ENCODE peak calls at places on chromosomes 6 and 20, in five cellular contexts. One of them, this sample, is unnamed.

GRCh38 chr6:114159727-114160126 is 183.1 kb downstream of the HS3ST5 start:
- DNase-seq in activated CD4-positive, alpha-beta T cell treated with anti-CD3 and anti-CD28 coated beads for 48 hours: no peak
- DNase-seq in A549: no peak
- DNase-seq in GM13976: no peak
- DNase-seq in stimulated activated CD4-positive, alpha-beta T cell treated with anti-CD3 and anti-CD28 coated beads, Interleukin-1b, Interleukin-23, amount 100 ng/mL, for 4 hours: no peak
- DNase-seq in this sample: no peak

GRCh38 chr6:79250107-79250514 is 15.6 kb upstream of the HMGN3 start:
- DNase-seq in activated CD4-positive, alpha-beta T cell treated with anti-CD3 and anti-CD28 coated beads for 48 hours: no peak
- DNase-seq in A549: no peak
- DNase-seq in GM13976: peak; percentile 41
- DNase-seq in stimulated activated CD4-positive, alpha-beta T cell treated with anti-CD3 and anti-CD28 coated beads, Interleukin-1b, Interleukin-23, amount 100 ng/mL, for 4 hours: no peak
- DNase-seq in this sample: no peak

GRCh38 chr6:114092943-114093342 is 122.0 kb upstream of the HDAC2 start:
- DNase-seq in activated CD4-positive, alpha-beta T cell treated with anti-CD3 and anti-CD28 coated beads for 48 hours: no peak
- DNase-seq in A549: no peak
- DNase-seq in GM13976: no peak
- DNase-seq in stimulated activated CD4-positive, alpha-beta T cell treated with anti-CD3 and anti-CD28 coated beads, Interleukin-1b, Interleukin-23, amount 100 ng/mL, for 4 hours: no peak
- DNase-seq in this sample: no peak

GRCh38 chr6:30060634-30060981 is 457 bp upstream of the POLR1H start:
- DNase-seq in activated CD4-positive, alpha-beta T cell treated with anti-CD3 and anti-CD28 coated beads for 48 hours: peak; percentile 48
- DNase-seq in A549: no peak
- DNase-seq in GM13976: no peak
- DNase-seq in stimulated activated CD4-positive, alpha-beta T cell treated with anti-CD3 and anti-CD28 coated beads, Interleukin-1b, Interleukin-23, amount 100 ng/mL, for 4 hours: no peak
- DNase-seq in this sample: no peak

GRCh38 chr6:105573138-105573537 is 170.3 kb upstream of the PREP start:
- DNase-seq in activated CD4-positive, alpha-beta T cell treated with anti-CD3 and anti-CD28 coated beads for 48 hours: no peak
- DNase-seq in A549: no peak
- DNase-seq in GM13976: no peak
- DNase-seq in stimulated activated CD4-positive, alpha-beta T cell treated with anti-CD3 and anti-CD28 coated beads, Interleukin-1b, Interleukin-23, amount 100 ng/mL, for 4 hours: no peak
- DNase-seq in this sample: no peak

GRCh38 chr6:117448732-117449131 is 23.0 kb upstream of the ROS1 start:
- DNase-seq in activated CD4-positive, alpha-beta T cell treated with anti-CD3 and anti-CD28 coated beads for 48 hours: no peak
- DNase-seq in A549: peak; percentile 31
- DNase-seq in GM13976: no peak
- DNase-seq in stimulated activated CD4-positive, alpha-beta T cell treated with anti-CD3 and anti-CD28 coated beads, Interleukin-1b, Interleukin-23, amount 100 ng/mL, for 4 hours: no peak
- DNase-seq in this sample: no peak

GRCh38 chr6:17418281-17419188 is 25.1 kb downstream of the CAP2 start:
- DNase-seq in activated CD4-positive, alpha-beta T cell treated with anti-CD3 and anti-CD28 coated beads for 48 hours: no peak
- DNase-seq in A549: no peak
- DNase-seq in GM13976: no peak
- DNase-seq in stimulated activated CD4-positive, alpha-beta T cell treated with anti-CD3 and anti-CD28 coated beads, Interleukin-1b, Interleukin-23, amount 100 ng/mL, for 4 hours: no peak
- DNase-seq in this sample: no peak

GRCh38 chr6:107673076-107673494 is 151.0 kb downstream of the SCML4 start:
- DNase-seq in activated CD4-positive, alpha-beta T cell treated with anti-CD3 and anti-CD28 coated beads for 48 hours: no peak
- DNase-seq in A549: no peak
- DNase-seq in GM13976: no peak
- DNase-seq in stimulated activated CD4-positive, alpha-beta T cell treated with anti-CD3 and anti-CD28 coated beads, Interleukin-1b, Interleukin-23, amount 100 ng/mL, for 4 hours: no peak
- DNase-seq in this sample: no peak

GRCh38 chr6:96792791-96793190 is 44.5 kb downstream of the GPR63 start:
- DNase-seq in activated CD4-positive, alpha-beta T cell treated with anti-CD3 and anti-CD28 coated beads for 48 hours: no peak
- DNase-seq in A549: no peak
- DNase-seq in GM13976: no peak
- DNase-seq in stimulated activated CD4-positive, alpha-beta T cell treated with anti-CD3 and anti-CD28 coated beads, Interleukin-1b, Interleukin-23, amount 100 ng/mL, for 4 hours: no peak
- DNase-seq in this sample: no peak

GRCh38 chr20:16350465-16350864 is 222.8 kb downstream of the KIF16B start:
- DNase-seq in activated CD4-positive, alpha-beta T cell treated with anti-CD3 and anti-CD28 coated beads for 48 hours: no peak
- DNase-seq in A549: peak; percentile 13
- DNase-seq in GM13976: no peak
- DNase-seq in stimulated activated CD4-positive, alpha-beta T cell treated with anti-CD3 and anti-CD28 coated beads, Interleukin-1b, Interleukin-23, amount 100 ng/mL, for 4 hours: no peak
- DNase-seq in this sample: no peak

GRCh38 chr20:35303735-35304431 is 11.7 kb upstream of the FAM83C start:
- DNase-seq in activated CD4-positive, alpha-beta T cell treated with anti-CD3 and anti-CD28 coated beads for 48 hours: peak; percentile 91
- DNase-seq in A549: peak; percentile 89
- DNase-seq in GM13976: peak; percentile 90
- DNase-seq in stimulated activated CD4-positive, alpha-beta T cell treated with anti-CD3 and anti-CD28 coated beads, Interleukin-1b, Interleukin-23, amount 100 ng/mL, for 4 hours: peak; percentile 83
- DNase-seq in this sample: peak; percentile 83

GRCh38 chr6:85005494-85005893 is 241.1 kb upstream of the TBX18 start:
- DNase-seq in activated CD4-positive, alpha-beta T cell treated with anti-CD3 and anti-CD28 coated beads for 48 hours: no peak
- DNase-seq in A549: no peak
- DNase-seq in GM13976: no peak
- DNase-seq in stimulated activated CD4-positive, alpha-beta T cell treated with anti-CD3 and anti-CD28 coated beads, Interleukin-1b, Interleukin-23, amount 100 ng/mL, for 4 hours: no peak
- DNase-seq in this sample: no peak

GRCh38 chr6:4994741-4995140 is 9.1 kb downstream of the RPP40 start:
- DNase-seq in activated CD4-positive, alpha-beta T cell treated with anti-CD3 and anti-CD28 coated beads for 48 hours: no peak
- DNase-seq in A549: no peak
- DNase-seq in GM13976: no peak
- DNase-seq in stimulated activated CD4-positive, alpha-beta T cell treated with anti-CD3 and anti-CD28 coated beads, Interleukin-1b, Interleukin-23, amount 100 ng/mL, for 4 hours: no peak
- DNase-seq in this sample: no peak

GRCh38 chr6:11174245-11174616 is 58.2 kb downstream of the NEDD9 start:
- DNase-seq in activated CD4-positive, alpha-beta T cell treated with anti-CD3 and anti-CD28 coated beads for 48 hours: no peak
- DNase-seq in A549: no peak
- DNase-seq in GM13976: no peak
- DNase-seq in stimulated activated CD4-positive, alpha-beta T cell treated with anti-CD3 and anti-CD28 coated beads, Interleukin-1b, Interleukin-23, amount 100 ng/mL, for 4 hours: no peak
- DNase-seq in this sample: no peak

GRCh38 chr6:15400572-15401004 is 154.7 kb downstream of the JARID2 start:
- DNase-seq in activated CD4-positive, alpha-beta T cell treated with anti-CD3 and anti-CD28 coated beads for 48 hours: peak; percentile 51
- DNase-seq in A549: peak; percentile 15
- DNase-seq in GM13976: peak; percentile 48
- DNase-seq in stimulated activated CD4-positive, alpha-beta T cell treated with anti-CD3 and anti-CD28 coated beads, Interleukin-1b, Interleukin-23, amount 100 ng/mL, for 4 hours: no peak
- DNase-seq in this sample: no peak

GRCh38 chr6:26575494-26575939 is 21.2 kb upstream of the ABT1 start:
- DNase-seq in activated CD4-positive, alpha-beta T cell treated with anti-CD3 and anti-CD28 coated beads for 48 hours: no peak
- DNase-seq in A549: no peak
- DNase-seq in GM13976: no peak
- DNase-seq in stimulated activated CD4-positive, alpha-beta T cell treated with anti-CD3 and anti-CD28 coated beads, Interleukin-1b, Interleukin-23, amount 100 ng/mL, for 4 hours: no peak
- DNase-seq in this sample: no peak

GRCh38 chr20:33561981-33562601 is 72.2 kb downstream of the CBFA2T2 start:
- DNase-seq in activated CD4-positive, alpha-beta T cell treated with anti-CD3 and anti-CD28 coated beads for 48 hours: no peak
- DNase-seq in A549: peak; percentile 53
- DNase-seq in GM13976: no peak
- DNase-seq in stimulated activated CD4-positive, alpha-beta T cell treated with anti-CD3 and anti-CD28 coated beads, Interleukin-1b, Interleukin-23, amount 100 ng/mL, for 4 hours: no peak
- DNase-seq in this sample: no peak

GRCh38 chr6:1378224-1379025 is 11.0 kb upstream of the FOXF2 start:
- DNase-seq in activated CD4-positive, alpha-beta T cell treated with anti-CD3 and anti-CD28 coated beads for 48 hours: no peak
- DNase-seq in A549: no peak
- DNase-seq in GM13976: peak; percentile 40
- DNase-seq in stimulated activated CD4-positive, alpha-beta T cell treated with anti-CD3 and anti-CD28 coated beads, Interleukin-1b, Interleukin-23, amount 100 ng/mL, for 4 hours: no peak
- DNase-seq in this sample: no peak

GRCh38 chr20:61973515-61974356 is 91.9 kb downstream of the TAF4 start:
- DNase-seq in activated CD4-positive, alpha-beta T cell treated with anti-CD3 and anti-CD28 coated beads for 48 hours: no peak
- DNase-seq in A549: no peak
- DNase-seq in GM13976: no peak
- DNase-seq in stimulated activated CD4-positive, alpha-beta T cell treated with anti-CD3 and anti-CD28 coated beads, Interleukin-1b, Interleukin-23, amount 100 ng/mL, for 4 hours: no peak
- DNase-seq in this sample: no peak

GRCh38 chr6:14100098-14100497 is 17.5 kb upstream of the CD83 start:
- DNase-seq in activated CD4-positive, alpha-beta T cell treated with anti-CD3 and anti-CD28 coated beads for 48 hours: no peak
- DNase-seq in A549: no peak
- DNase-seq in GM13976: no peak
- DNase-seq in stimulated activated CD4-positive, alpha-beta T cell treated with anti-CD3 and anti-CD28 coated beads, Interleukin-1b, Interleukin-23, amount 100 ng/mL, for 4 hours: no peak
- DNase-seq in this sample: no peak

GRCh38 chr6:14026831-14027539 is 90.6 kb upstream of the CD83 start:
- DNase-seq in activated CD4-positive, alpha-beta T cell treated with anti-CD3 and anti-CD28 coated beads for 48 hours: no peak
- DNase-seq in A549: no peak
- DNase-seq in GM13976: no peak
- DNase-seq in stimulated activated CD4-positive, alpha-beta T cell treated with anti-CD3 and anti-CD28 coated beads, Interleukin-1b, Interleukin-23, amount 100 ng/mL, for 4 hours: no peak
- DNase-seq in this sample: no peak

GRCh38 chr6:152595507-152595906 is 41.7 kb downstream of the SYNE1 start:
- DNase-seq in activated CD4-positive, alpha-beta T cell treated with anti-CD3 and anti-CD28 coated beads for 48 hours: no peak
- DNase-seq in A549: no peak
- DNase-seq in GM13976: no peak
- DNase-seq in stimulated activated CD4-positive, alpha-beta T cell treated with anti-CD3 and anti-CD28 coated beads, Interleukin-1b, Interleukin-23, amount 100 ng/mL, for 4 hours: no peak
- DNase-seq in this sample: no peak

GRCh38 chr20:10250902-10251301 is 32.3 kb downstream of the SNAP25 start:
- DNase-seq in activated CD4-positive, alpha-beta T cell treated with anti-CD3 and anti-CD28 coated beads for 48 hours: no peak
- DNase-seq in A549: peak; percentile 58
- DNase-seq in GM13976: no peak
- DNase-seq in stimulated activated CD4-positive, alpha-beta T cell treated with anti-CD3 and anti-CD28 coated beads, Interleukin-1b, Interleukin-23, amount 100 ng/mL, for 4 hours: no peak
- DNase-seq in this sample: no peak

GRCh38 chr6:15715060-15715459 is 52.2 kb upstream of the DTNBP1 start:
- DNase-seq in activated CD4-positive, alpha-beta T cell treated with anti-CD3 and anti-CD28 coated beads for 48 hours: peak; percentile 58
- DNase-seq in A549: no peak
- DNase-seq in GM13976: no peak
- DNase-seq in stimulated activated CD4-positive, alpha-beta T cell treated with anti-CD3 and anti-CD28 coated beads, Interleukin-1b, Interleukin-23, amount 100 ng/mL, for 4 hours: no peak
- DNase-seq in this sample: no peak

GRCh38 chr6:148513145-148514071 is 170.8 kb downstream of the SASH1 start:
- DNase-seq in activated CD4-positive, alpha-beta T cell treated with anti-CD3 and anti-CD28 coated beads for 48 hours: no peak
- DNase-seq in A549: no peak
- DNase-seq in GM13976: no peak
- DNase-seq in stimulated activated CD4-positive, alpha-beta T cell treated with anti-CD3 and anti-CD28 coated beads, Interleukin-1b, Interleukin-23, amount 100 ng/mL, for 4 hours: no peak
- DNase-seq in this sample: no peak

GRCh38 chr20:35479798-35480197 is 24.4 kb downstream of the CEP250 start:
- DNase-seq in activated CD4-positive, alpha-beta T cell treated with anti-CD3 and anti-CD28 coated beads for 48 hours: no peak
- DNase-seq in A549: no peak
- DNase-seq in GM13976: no peak
- DNase-seq in stimulated activated CD4-positive, alpha-beta T cell treated with anti-CD3 and anti-CD28 coated beads, Interleukin-1b, Interleukin-23, amount 100 ng/mL, for 4 hours: no peak
- DNase-seq in this sample: no peak

GRCh38 chr6:44058617-44059358 is 68.5 kb downstream of the MRPL14 start:
- DNase-seq in activated CD4-positive, alpha-beta T cell treated with anti-CD3 and anti-CD28 coated beads for 48 hours: peak; percentile 51
- DNase-seq in A549: peak; percentile 85
- DNase-seq in GM13976: peak; percentile 85
- DNase-seq in stimulated activated CD4-positive, alpha-beta T cell treated with anti-CD3 and anti-CD28 coated beads, Interleukin-1b, Interleukin-23, amount 100 ng/mL, for 4 hours: no peak
- DNase-seq in this sample: no peak

GRCh38 chr6:52507557-52508260 is 69.2 kb downstream of the TRAM2 start:
- DNase-seq in activated CD4-positive, alpha-beta T cell treated with anti-CD3 and anti-CD28 coated beads for 48 hours: no peak
- DNase-seq in A549: no peak
- DNase-seq in GM13976: peak; percentile 3
- DNase-seq in stimulated activated CD4-positive, alpha-beta T cell treated with anti-CD3 and anti-CD28 coated beads, Interleukin-1b, Interleukin-23, amount 100 ng/mL, for 4 hours: no peak
- DNase-seq in this sample: no peak

GRCh38 chr20:40897177-40897700 is 131.4 kb upstream of the TOP1 start:
- DNase-seq in activated CD4-positive, alpha-beta T cell treated with anti-CD3 and anti-CD28 coated beads for 48 hours: no peak
- DNase-seq in A549: no peak
- DNase-seq in GM13976: no peak
- DNase-seq in stimulated activated CD4-positive, alpha-beta T cell treated with anti-CD3 and anti-CD28 coated beads, Interleukin-1b, Interleukin-23, amount 100 ng/mL, for 4 hours: no peak
- DNase-seq in this sample: no peak

GRCh38 chr20:37071481-37071911 is 24.3 kb downstream of the RBL1 start:
- DNase-seq in activated CD4-positive, alpha-beta T cell treated with anti-CD3 and anti-CD28 coated beads for 48 hours: peak; percentile 43
- DNase-seq in A549: no peak
- DNase-seq in GM13976: no peak
- DNase-seq in stimulated activated CD4-positive, alpha-beta T cell treated with anti-CD3 and anti-CD28 coated beads, Interleukin-1b, Interleukin-23, amount 100 ng/mL, for 4 hours: peak; percentile 15
- DNase-seq in this sample: no peak

GRCh38 chr6:12679291-12679690 is 37.3 kb upstream of the PHACTR1 start:
- DNase-seq in activated CD4-positive, alpha-beta T cell treated with anti-CD3 and anti-CD28 coated beads for 48 hours: no peak
- DNase-seq in A549: no peak
- DNase-seq in GM13976: no peak
- DNase-seq in stimulated activated CD4-positive, alpha-beta T cell treated with anti-CD3 and anti-CD28 coated beads, Interleukin-1b, Interleukin-23, amount 100 ng/mL, for 4 hours: no peak
- DNase-seq in this sample: no peak

GRCh38 chr6:134663800-134664535 is 285.9 kb downstream of the ALDH8A1 start:
- DNase-seq in activated CD4-positive, alpha-beta T cell treated with anti-CD3 and anti-CD28 coated beads for 48 hours: no peak
- DNase-seq in A549: no peak
- DNase-seq in GM13976: no peak
- DNase-seq in stimulated activated CD4-positive, alpha-beta T cell treated with anti-CD3 and anti-CD28 coated beads, Interleukin-1b, Interleukin-23, amount 100 ng/mL, for 4 hours: no peak
- DNase-seq in this sample: no peak

GRCh38 chr6:138535728-138536454 is 36.6 kb upstream of the NHSL1 start:
- DNase-seq in activated CD4-positive, alpha-beta T cell treated with anti-CD3 and anti-CD28 coated beads for 48 hours: no peak
- DNase-seq in A549: no peak
- DNase-seq in GM13976: no peak
- DNase-seq in stimulated activated CD4-positive, alpha-beta T cell treated with anti-CD3 and anti-CD28 coated beads, Interleukin-1b, Interleukin-23, amount 100 ng/mL, for 4 hours: no peak
- DNase-seq in this sample: no peak

GRCh38 chr20:33475381-33476160 is 14.3 kb upstream of the CBFA2T2 start:
- DNase-seq in activated CD4-positive, alpha-beta T cell treated with anti-CD3 and anti-CD28 coated beads for 48 hours: no peak
- DNase-seq in A549: no peak
- DNase-seq in GM13976: no peak
- DNase-seq in stimulated activated CD4-positive, alpha-beta T cell treated with anti-CD3 and anti-CD28 coated beads, Interleukin-1b, Interleukin-23, amount 100 ng/mL, for 4 hours: no peak
- DNase-seq in this sample: no peak